ENCODE peak calls at places on chromosome 2, in nine cellular contexts. L is mammary epithelial cell; N is A549; G is right lobe of liver; P is CD8-positive, alpha-beta T cell; U is suprapubic skin; E is left ventricle myocardium inferior; W is endothelial cell of umbilical vein; X is right atrium auricular region. C is an unnamed sample.

GRCh38 chr2:181456660-181457120 is 496 bp upstream of the ITGA4 start:
- DNase-seq in X (no peak), U (peak; percentile 74), G (peak; percentile 54), E (peak; percentile 36), N (no peak), W (no peak), L (no peak), P (peak; percentile 50), C (peak; percentile 76)

GRCh38 chr2:63614983-63615945 is 26.5 kb downstream of the MDH1 start:
- DNase-seq in L (peak; percentile 63), G (no peak), E (no peak), N (peak; percentile 8), U (no peak), P (no peak), X (no peak), W (peak; percentile 2), C (no peak)

GRCh38 chr2:108580079-108580478 is 45.8 kb downstream of the LIMS1 start:
- DNase-seq in X (no peak), E (no peak), W (no peak), L (no peak), G (no peak), N (no peak), P (no peak), U (no peak), C (no peak)

GRCh38 chr2:215537621-215538020 is 101.8 kb upstream of the FN1 start:
- DNase-seq in W (no peak), U (no peak), E (no peak), N (no peak), L (no peak), P (no peak), X (no peak), G (no peak), C (no peak)

GRCh38 chr2:167987558-167987957 is 259.8 kb downstream of the STK39 start:
- DNase-seq in P (no peak), W (no peak), U (no peak), L (no peak), E (no peak), N (no peak), G (no peak), X (no peak), C (no peak)

GRCh38 chr2:224347181-224348051 is 54.5 kb downstream of the FAM124B start:
- DNase-seq in X (no peak), G (no peak), P (no peak), W (no peak), E (no peak), N (no peak), L (no peak), U (no peak), C (no peak)

GRCh38 chr2:19569300-19569791 is 210.9 kb upstream of the OSR1 start:
- DNase-seq in X (no peak), E (no peak), G (no peak), N (peak; percentile 61), L (no peak), W (no peak), U (no peak), P (no peak), C (no peak)

GRCh38 chr2:70902067-70902442 is 33.6 kb upstream of the ATP6V1B1 start:
- DNase-seq in L (no peak), W (no peak), G (no peak), U (no peak), E (no peak), N (no peak), X (peak; percentile 54), P (no peak), C (no peak)

GRCh38 chr2:12416600-12416999 is 300.1 kb upstream of the TRIB2 start:
- DNase-seq in E (peak; percentile 50), U (no peak), N (peak; percentile 16), W (peak; percentile 57), X (peak; percentile 64), L (no peak), G (peak; percentile 50), P (peak; percentile 34), C (peak; percentile 77)

GRCh38 chr2:3105814-3106569 is 271.6 kb downstream of the EIPR1 start:
- DNase-seq in N (no peak), G (no peak), U (peak; percentile 48), P (no peak), X (peak; percentile 32), E (no peak), W (no peak), L (no peak), C (peak; percentile 42)

GRCh38 chr2:207432471-207432870 is 97.3 kb upstream of the CREB1 start:
- DNase-seq in U (no peak), E (no peak), X (no peak), L (no peak), W (peak; percentile 15), P (no peak), N (no peak), G (no peak), C (no peak)

GRCh38 chr2:145753209-145753608 is 1233.3 kb upstream of the ZEB2 start:
- DNase-seq in P (no peak), N (no peak), L (no peak), E (no peak), U (no peak), X (no peak), G (no peak), W (no peak), C (no peak)

GRCh38 chr2:229520582-229521221 is 193.7 kb downstream of the DNER start:
- DNase-seq in G (no peak), N (no peak), E (peak; percentile 37), W (no peak), L (no peak), P (no peak), X (no peak), U (peak; percentile 82), C (no peak)

DNA sequence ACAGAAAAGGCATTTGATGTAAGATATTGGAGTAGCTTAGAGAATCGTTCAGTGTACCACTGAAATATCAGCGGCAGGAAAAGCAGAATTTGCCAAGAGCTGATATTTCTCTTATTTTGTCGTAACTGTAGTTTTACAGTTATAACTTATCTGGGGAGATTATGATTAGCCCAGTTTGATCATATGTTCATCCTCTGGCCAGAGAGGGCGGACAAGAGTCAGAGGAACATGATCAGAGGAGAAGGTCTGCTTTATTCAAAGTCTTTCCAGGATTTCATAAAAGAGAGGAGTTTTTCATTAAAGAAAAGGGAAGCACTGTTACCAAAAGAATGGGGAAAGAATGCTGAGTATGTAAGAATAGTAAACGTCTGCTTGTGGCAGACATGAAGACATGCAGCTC is 1655.6 kb downstream of the DPP10 start:
- DNase-seq in E (no peak), W (no peak), U (no peak), G (no peak), L (no peak), X (no peak), N (no peak), P (no peak), C (no peak)
- TF ChIP-seq CTCF in E (no peak), W (no peak), U (no peak), G (no peak), L (no peak), X (no peak), N (no peak), P (no peak), C (no peak)

DNA sequence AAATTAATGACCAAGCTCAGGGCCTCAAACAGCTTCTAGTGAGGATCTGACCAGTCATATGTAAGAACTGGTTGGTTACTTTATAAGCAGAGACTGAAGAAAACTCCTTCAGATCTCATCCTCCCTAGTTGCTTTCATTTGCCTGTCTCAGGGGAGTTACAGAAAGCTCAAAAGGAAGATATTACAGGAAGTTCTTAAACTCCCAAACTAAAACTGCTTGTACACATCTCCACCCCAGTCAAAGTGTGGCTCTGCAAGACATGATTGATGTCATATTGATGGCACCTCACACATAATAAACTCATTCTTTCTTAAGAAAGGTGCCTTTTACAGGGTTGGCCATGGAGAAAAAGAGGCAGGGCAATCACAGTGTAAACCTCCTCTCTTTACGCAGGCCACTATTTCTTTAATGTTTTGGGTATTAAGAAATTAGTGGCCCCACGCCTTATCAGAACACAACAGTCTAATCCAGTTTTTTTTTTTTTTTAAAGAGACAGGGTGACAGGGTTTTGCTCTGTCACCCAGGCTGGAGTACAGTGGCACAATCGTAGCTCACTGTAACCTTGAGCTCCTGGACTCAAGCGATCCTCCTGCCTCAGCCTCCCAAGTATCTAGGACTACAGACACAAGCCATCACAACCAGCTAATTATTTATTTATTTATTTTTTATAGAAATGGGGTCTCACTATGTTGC is 62.6 kb upstream of the STK17B start:
- DNase-seq in N (no peak), E (no peak), X (no peak), U (no peak), G (no peak), W (peak; percentile 28), L (no peak), P (no peak), C (no peak)
- H3K4me1 ChIP-seq in N (peaks cover 19% of the 10 kb centered on the region), E (peaks cover 36% of the 10 kb centered on the region), X (peaks cover 38% of the 10 kb centered on the region), U (peaks cover 39% of the 10 kb centered on the region), G (no peaks in the 10 kb centered on the region), W (peaks cover 38% of the 10 kb centered on the region), L (peaks cover 40% of the 10 kb centered on the region), P (peaks cover 86% of the 10 kb centered on the region), C (peaks cover 38% of the 10 kb centered on the region)

GRCh38 chr2:31253344-31254155 is 19.6 kb downstream of the EHD3 start:
- DNase-seq in P (no peak), N (no peak), U (no peak), X (no peak), W (no peak), G (no peak), L (peak; percentile 75), E (no peak), C (no peak)

GRCh38 chr2:31255911-31256571 is 22.1 kb downstream of the EHD3 start:
- DNase-seq in L (no peak), E (no peak), N (no peak), W (no peak), X (no peak), U (no peak), P (no peak), G (no peak), C (no peak)

GRCh38 chr2:31256611-31257382 is 22.8 kb downstream of the EHD3 start:
- DNase-seq in X (no peak), N (no peak), W (no peak), U (no peak), L (no peak), E (no peak), G (no peak), P (no peak), C (no peak)

GRCh38 chr2:31251851-31252250 is 17.9 kb downstream of the EHD3 start:
- DNase-seq in P (no peak), U (no peak), X (no peak), W (no peak), E (no peak), G (no peak), L (no peak), N (no peak), C (no peak)

GRCh38 chr2:31254237-31255203 is 20.6 kb downstream of the EHD3 start:
- DNase-seq in X (no peak), N (no peak), E (no peak), P (no peak), W (no peak), U (no peak), L (peak; percentile 21), G (no peak), C (no peak)
- H3K4me3 ChIP-seq in X (no peak overlapping the region), N (no peak overlapping the region), E (no peak overlapping the region), P (no peak overlapping the region), W (no peak overlapping the region), U (no peak overlapping the region), L (no peak overlapping the region), G (no peak overlapping the region), C (no peak overlapping the region)

GRCh38 chr2:4964579-4964978 is 727.6 kb upstream of the SOX11 start:
- DNase-seq in U (no peak), L (no peak), W (no peak), P (no peak), N (no peak), X (no peak), E (no peak), G (no peak), C (no peak)

GRCh38 chr2:4963106-4963505 is 729.1 kb upstream of the SOX11 start:
- DNase-seq in W (no peak), P (no peak), E (no peak), L (no peak), X (no peak), N (no peak), G (no peak), U (no peak), C (no peak)

GRCh38 chr2:4962419-4962818 is 729.8 kb upstream of the SOX11 start:
- DNase-seq in U (no peak), G (no peak), P (no peak), E (no peak), W (no peak), N (no peak), X (no peak), L (peak; percentile 32), C (no peak)
- TF ChIP-seq CTCF in U (no peak), G (no peak), P (no peak), E (no peak), W (no peak), N (no peak), X (no peak), L (no peak), C (no peak)